ENCODE peak calls at places on chromosomes 11 and 22, in six cellular contexts. N, F, B, T, H and O are unnamed samples. For H3K4me1, the result is how much of the 10 kb centered on the place peaks cover.

GRCh38 chr22:44335903-44336803 is 23.4 kb upstream of the SHISAL1 start:
- DNase-seq in N (no peak), F (no peak), B (peak), T (no peak), H (no peak), O (no peak)

GRCh38 chr11:9057032-9057431 is 34.4 kb downstream of the SCUBE2 start:
- DNase-seq in N (no peak), F (no peak), B (no peak), T (no peak), H (no peak), O (no peak)

GRCh38 chr22:24588756-24589481 is 4.0 kb downstream of the LRRC75B start:
- DNase-seq in N (no peak), F (no peak), B (no peak), T (no peak), H (no peak), O (no peak)

GRCh38 chr11:2453436-2453835 is 8.6 kb downstream of the KCNQ1 start:
- DNase-seq in N (no peak), F (no peak), B (no peak), T (no peak), H (no peak), O (no peak)

GRCh38 chr11:97743205-97743742 is 1277.5 kb upstream of the CNTN5 start:
- DNase-seq in N (no peak), F (no peak), B (no peak), T (no peak), H (peak), O (no peak)

GRCh38 chr11:94924074-94925031 is 49.0 kb downstream of the CWC15 start:
- DNase-seq in N (peak), F (no peak), B (no peak), T (no peak), H (no peak), O (no peak)

GRCh38 chr22:24244144-24244787 is 616 bp downstream of the GGT5 start:
- DNase-seq in N (no peak), F (no peak), B (no peak), T (peak), H (no peak), O (peak)

GRCh38 chr11:126175261-126175885 is 36.1 kb downstream of the RPUSD4 start:
- DNase-seq in N (no peak), F (peak), B (no peak), T (no peak), H (no peak), O (peak)

GRCh38 chr11:22304337-22304961 is 33.7 kb upstream of the SLC17A6 start:
- DNase-seq in N (no peak), F (no peak), B (no peak), T (no peak), H (peak), O (no peak)

GRCh38 chr22:19766506-19767426 is 6.2 kb downstream of the TBX1 start:
- DNase-seq in N (no peak), F (no peak), B (peak), T (no peak), H (no peak), O (no peak)

GRCh38 chr11:27452147-27452546 is 20.4 kb downstream of the LGR4 start:
- DNase-seq in N (no peak), F (no peak), B (no peak), T (no peak), H (no peak), O (no peak)

GRCh38 chr11:34052608-34053160 is 1.2 kb downstream of the CAPRIN1 start:
- DNase-seq in N (no peak), F (no peak), B (peak), T (peak), H (peak), O (peak)

GRCh38 chr11:69382131-69383128 is 88.5 kb downstream of the MYEOV start:
- DNase-seq in N (no peak), F (peak), B (peak), T (peak), H (no peak), O (no peak)

GRCh38 chr22:36653316-36653715 is 50.2 kb downstream of the CACNG2 start:
- DNase-seq in N (no peak), F (no peak), B (no peak), T (no peak), H (no peak), O (no peak)

GRCh38 chr22:23070418-23071162 is at the start of gene GNAZ:
- DNase-seq in N (no peak), F (no peak), B (no peak), T (peak), H (peak), O (peak)

GRCh38 chr11:117186431-117186761 is 7.9 kb downstream of the SIDT2 start:
- DNase-seq in N (no peak), F (peak), B (no peak), T (peak), H (no peak), O (peak)

GRCh38 chr11:1356007-1356435 is 33.7 kb upstream of the BRSK2 start:
- DNase-seq in N (no peak), F (no peak), B (peak), T (no peak), H (no peak), O (no peak)

GRCh38 chr11:60756307-60757032 is at the start of gene MS4A15:
- DNase-seq in N (no peak), F (no peak), B (no peak), T (no peak), H (peak), O (no peak)

GRCh38 chr22:23828800-23829680 is 9.8 kb downstream of the DERL3 start:
- DNase-seq in N (no peak), F (no peak), B (no peak), T (peak), H (no peak), O (no peak)

GRCh38 chr11:86519064-86519911 is 144.6 kb downstream of the CCDC81 start:
- DNase-seq in N (peak), F (no peak), B (no peak), T (no peak), H (peak), O (peak)

GRCh38 chr11:107157146-107157808 is 139.0 kb upstream of the GUCY1A2 start:
- DNase-seq in N (no peak), F (no peak), B (no peak), T (no peak), H (no peak), O (no peak)

GRCh38 chr11:88174627-88175003 is 628 bp downstream of the RAB38 start:
- DNase-seq in N (no peak), F (peak), B (peak), T (peak), H (peak), O (peak)

GRCh38 chr11:77560605-77561004 is 29.1 kb upstream of the AQP11 start:
- DNase-seq in N (no peak), F (no peak), B (no peak), T (no peak), H (peak), O (no peak)

GRCh38 chr11:69646493-69647201 is 5.7 kb downstream of the CCND1 start:
- DNase-seq in N (no peak), F (no peak), B (no peak), T (no peak), H (no peak), O (no peak)

GRCh38 chr22:20080445-20080775 is 369 bp downstream of the DGCR8 start:
- DNase-seq in N (no peak), F (no peak), B (peak), T (peak), H (peak), O (peak)

GRCh38 chr22:36068776-36069344 is 40.2 kb upstream of the RBFOX2 start:
- DNase-seq in N (no peak), F (no peak), B (no peak), T (no peak), H (no peak), O (no peak)

GRCh38 chr11:116035972-116036371 is 531.8 kb upstream of the CADM1 start:
- DNase-seq in N (peak), F (no peak), B (no peak), T (no peak), H (no peak), O (no peak)

GRCh38 chr11:11581493-11581880 is 40.3 kb downstream of the GALNT18 start:
- DNase-seq in N (no peak), F (no peak), B (no peak), T (no peak), H (no peak), O (no peak)

GRCh38 chr11:13940611-13941256 is 21.8 kb upstream of the SPON1 start:
- DNase-seq in N (no peak), F (no peak), B (no peak), T (no peak), H (no peak), O (no peak)

GRCh38 chr11:107682182-107682971 is 29.5 kb downstream of the SLN start:
- DNase-seq in N (peak), F (no peak), B (no peak), T (no peak), H (no peak), O (no peak)

GRCh38 chr11:58923300-58923788 is 15.9 kb upstream of the GLYATL1 start:
- DNase-seq in N (no peak), F (no peak), B (no peak), T (no peak), H (peak), O (no peak)

GRCh38 chr11:69500285-69501120 is 19.0 kb downstream of the LINC01488 start:
- DNase-seq in N (no peak), F (no peak), B (no peak), T (no peak), H (no peak), O (no peak)

GRCh38 chr11:29024386-29024785 is 916.2 kb downstream of the METTL15 start:
- DNase-seq in N (no peak), F (no peak), B (no peak), T (no peak), H (no peak), O (no peak)

GRCh38 chr11:122882809-122883681 is 486 bp downstream of the JHY start:
- DNase-seq in N (no peak), F (peak), B (peak), T (peak), H (peak), O (peak)

GRCh38 chr22:46147061-46147460 is 3.3 kb upstream of the PPARA start:
- DNase-seq in N (no peak), F (no peak), B (no peak), T (no peak), H (no peak), O (no peak)
- H3K4me1 ChIP-seq in N (under half), F (under half), B (under half), T (under half), H (under half), O (under half)

GRCh38 chr11:106152013-106152412 is 74.6 kb downstream of the AASDHPPT start:
- DNase-seq in N (no peak), F (no peak), B (peak), T (no peak), H (no peak), O (no peak)
- TF ChIP-seq CTCF in N (no peak), F (no peak), B (no peak), T (no peak), H (no peak), O (no peak)

GRCh38 chr22:42994276-42994916 is 20.6 kb downstream of the PACSIN2 start:
- DNase-seq in N (no peak), F (no peak), B (peak), T (no peak), H (no peak), O (no peak)
- TF ChIP-seq POLR2A in N (no peak), F (no peak), B (no peak), T (no peak), H (peak), O (no peak)

DNA sequence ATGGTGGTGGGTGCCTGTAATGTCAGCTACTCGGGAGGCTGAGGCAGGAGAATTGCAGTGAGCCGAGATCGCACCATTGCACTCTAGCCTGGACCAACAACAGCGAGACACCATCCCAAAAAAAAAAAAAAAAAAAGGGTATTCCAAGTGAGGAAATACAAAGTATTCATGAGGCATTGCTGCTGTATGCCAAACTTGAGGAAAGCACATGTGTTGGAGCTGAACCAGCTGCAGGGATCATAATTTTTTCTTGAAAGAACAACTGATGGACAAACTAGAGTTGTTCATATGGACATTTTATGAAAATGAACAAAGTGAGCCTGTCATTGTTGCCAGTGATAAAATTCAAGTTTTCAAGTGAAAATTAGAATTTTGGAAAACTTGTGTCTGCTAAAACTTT is 15.8 kb downstream of the MARK2 start:
- DNase-seq in N (no peak), F (no peak), B (no peak), T (no peak), H (no peak), O (no peak)
- H3K4me1 ChIP-seq in N (half or more), F (under half), B (under half), T (under half), H (under half), O (under half)

GRCh38 chr11:121063728-121064127 is 37.3 kb upstream of the TECTA start:
- DNase-seq in N (no peak), F (no peak), B (no peak), T (no peak), H (peak), O (no peak)
- TF ChIP-seq CTCF in N (no peak), F (no peak), B (no peak), T (peak), H (no peak), O (no peak)

DNA sequence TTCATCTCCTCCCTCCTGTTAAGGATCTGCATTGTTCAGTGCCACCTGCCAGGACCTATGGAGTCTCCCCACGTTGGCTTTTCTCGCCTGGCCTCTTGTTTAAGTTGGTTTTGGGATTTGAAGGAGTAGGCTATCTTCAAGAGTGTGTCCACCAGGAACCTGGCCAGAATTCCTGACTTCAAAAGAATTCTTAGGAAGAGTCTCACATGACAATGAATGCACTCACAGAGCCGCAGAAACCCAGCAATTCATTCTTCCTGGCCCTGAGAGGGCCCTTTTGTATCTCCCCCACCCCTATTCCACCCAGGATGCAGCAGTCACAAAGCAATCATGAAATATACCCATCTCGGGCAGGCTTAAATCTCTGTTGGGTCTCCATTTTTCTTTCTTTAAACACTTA is 506.8 kb downstream of the NTM start:
- DNase-seq in N (no peak), F (no peak), B (no peak), T (no peak), H (no peak), O (no peak)
- TF ChIP-seq POLR2A in N (no peak), F (no peak), B (no peak), T (no peak), H (no peak), O (no peak)

GRCh38 chr22:49544286-49544685 is 283.4 kb downstream of the BRD1 start:
- DNase-seq in N (no peak), F (no peak), B (no peak), T (no peak), H (no peak), O (no peak)
- H3K4me1 ChIP-seq in N (under half), F (under half), B (under half), T (under half), H (under half), O (under half)

DNA sequence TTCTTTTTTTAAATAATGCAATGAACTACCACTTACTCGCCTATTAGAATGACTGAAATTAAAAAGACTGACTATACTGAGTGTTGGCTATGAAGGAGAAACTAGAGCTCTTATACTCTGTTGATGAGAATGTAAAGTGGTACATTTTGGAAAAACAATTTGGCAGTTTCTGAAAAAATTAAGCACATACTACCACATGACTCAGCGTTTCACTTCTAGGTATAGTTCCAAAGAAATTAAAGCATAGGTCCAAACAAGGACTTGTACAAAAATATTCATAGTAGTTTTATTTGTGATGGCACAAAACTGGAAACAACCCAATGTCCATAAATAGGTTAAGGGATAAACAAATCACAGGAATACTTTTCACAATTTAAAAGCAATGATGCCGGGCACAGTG is 22.4 kb upstream of the SLC29A2 start:
- DNase-seq in N (no peak), F (no peak), B (no peak), T (no peak), H (no peak), O (no peak)
- TF ChIP-seq CTCF in N (no peak), F (no peak), B (no peak), T (no peak), H (no peak), O (no peak)